ENCODE peak calls at places on chromosomes 3 and 15, in nine cellular contexts. One of them, this sample, is unnamed.

GRCh38 chr3:72310028-72310987 is 525.4 kb upstream of the PROK2 start:
- DNase-seq in Ammon's horn: no peak
- DNase-seq in ELR: peak
- DNase-seq in pons: no peak
- DNase-seq in stimulated activated CD4-positive, alpha-beta T cell treated with anti-CD3 and anti-CD28 coated beads, Interleukin-4, amount 100 ng/mL, for 4 hours: no peak
- DNase-seq in stimulated activated CD8-positive, alpha-beta memory T cell treated with anti-CD3 and anti-CD28 coated beads, Interleukin-4, amount 100 ng/mL, for 48 hours: peak
- DNase-seq in SK-N-DZ: peak
- DNase-seq in uterus: peak
- DNase-seq in heart right ventricle: peak
- DNase-seq in this sample: peak

GRCh38 chr3:184261270-184262165 is at the start of gene CAMK2N2:
- DNase-seq in SK-N-DZ: peak
- DNase-seq in Ammon's horn: peak
- DNase-seq in pons: peak
- DNase-seq in stimulated activated CD8-positive, alpha-beta memory T cell treated with anti-CD3 and anti-CD28 coated beads, Interleukin-4, amount 100 ng/mL, for 48 hours: peak
- DNase-seq in ELR: peak
- DNase-seq in uterus: no peak
- DNase-seq in stimulated activated CD4-positive, alpha-beta T cell treated with anti-CD3 and anti-CD28 coated beads, Interleukin-4, amount 100 ng/mL, for 4 hours: peak
- DNase-seq in heart right ventricle: peak
- DNase-seq in this sample: peak

GRCh38 chr3:125059488-125060245 is 3.9 kb upstream of the HEG1 start:
- DNase-seq in SK-N-DZ: peak
- DNase-seq in heart right ventricle: no peak
- DNase-seq in uterus: no peak
- DNase-seq in ELR: peak
- DNase-seq in stimulated activated CD4-positive, alpha-beta T cell treated with anti-CD3 and anti-CD28 coated beads, Interleukin-4, amount 100 ng/mL, for 4 hours: no peak
- DNase-seq in Ammon's horn: no peak
- DNase-seq in stimulated activated CD8-positive, alpha-beta memory T cell treated with anti-CD3 and anti-CD28 coated beads, Interleukin-4, amount 100 ng/mL, for 48 hours: no peak
- DNase-seq in pons: no peak
- DNase-seq in this sample: peak

GRCh38 chr3:33064929-33065328 is 32.0 kb downstream of the GLB1 start:
- DNase-seq in Ammon's horn: no peak
- DNase-seq in SK-N-DZ: no peak
- DNase-seq in stimulated activated CD8-positive, alpha-beta memory T cell treated with anti-CD3 and anti-CD28 coated beads, Interleukin-4, amount 100 ng/mL, for 48 hours: peak
- DNase-seq in heart right ventricle: no peak
- DNase-seq in ELR: peak
- DNase-seq in pons: no peak
- DNase-seq in uterus: no peak
- DNase-seq in stimulated activated CD4-positive, alpha-beta T cell treated with anti-CD3 and anti-CD28 coated beads, Interleukin-4, amount 100 ng/mL, for 4 hours: peak
- DNase-seq in this sample: no peak

GRCh38 chr3:133953297-133953696 is 57.6 kb upstream of the RAB6B start:
- DNase-seq in pons: no peak
- DNase-seq in ELR: no peak
- DNase-seq in stimulated activated CD8-positive, alpha-beta memory T cell treated with anti-CD3 and anti-CD28 coated beads, Interleukin-4, amount 100 ng/mL, for 48 hours: no peak
- DNase-seq in Ammon's horn: no peak
- DNase-seq in SK-N-DZ: no peak
- DNase-seq in stimulated activated CD4-positive, alpha-beta T cell treated with anti-CD3 and anti-CD28 coated beads, Interleukin-4, amount 100 ng/mL, for 4 hours: no peak
- DNase-seq in uterus: no peak
- DNase-seq in heart right ventricle: no peak
- DNase-seq in this sample: no peak

GRCh38 chr3:112321867-112322652 is 10.9 kb upstream of the CD200 start:
- DNase-seq in heart right ventricle: no peak
- DNase-seq in Ammon's horn: no peak
- DNase-seq in stimulated activated CD4-positive, alpha-beta T cell treated with anti-CD3 and anti-CD28 coated beads, Interleukin-4, amount 100 ng/mL, for 4 hours: no peak
- DNase-seq in SK-N-DZ: peak
- DNase-seq in uterus: no peak
- DNase-seq in pons: no peak
- DNase-seq in stimulated activated CD8-positive, alpha-beta memory T cell treated with anti-CD3 and anti-CD28 coated beads, Interleukin-4, amount 100 ng/mL, for 48 hours: no peak
- DNase-seq in ELR: no peak
- DNase-seq in this sample: no peak

GRCh38 chr3:114746502-114746901 is 400.6 kb downstream of the ZBTB20 start:
- DNase-seq in ELR: peak
- DNase-seq in heart right ventricle: no peak
- DNase-seq in pons: no peak
- DNase-seq in Ammon's horn: no peak
- DNase-seq in uterus: no peak
- DNase-seq in SK-N-DZ: no peak
- DNase-seq in stimulated activated CD4-positive, alpha-beta T cell treated with anti-CD3 and anti-CD28 coated beads, Interleukin-4, amount 100 ng/mL, for 4 hours: no peak
- DNase-seq in stimulated activated CD8-positive, alpha-beta memory T cell treated with anti-CD3 and anti-CD28 coated beads, Interleukin-4, amount 100 ng/mL, for 48 hours: no peak
- DNase-seq in this sample: no peak

GRCh38 chr15:23565395-23566069 is at the start of gene MKRN3:
- DNase-seq in stimulated activated CD4-positive, alpha-beta T cell treated with anti-CD3 and anti-CD28 coated beads, Interleukin-4, amount 100 ng/mL, for 4 hours: peak
- DNase-seq in pons: peak
- DNase-seq in heart right ventricle: peak
- DNase-seq in stimulated activated CD8-positive, alpha-beta memory T cell treated with anti-CD3 and anti-CD28 coated beads, Interleukin-4, amount 100 ng/mL, for 48 hours: peak
- DNase-seq in Ammon's horn: peak
- DNase-seq in ELR: peak
- DNase-seq in SK-N-DZ: peak
- DNase-seq in uterus: no peak
- DNase-seq in this sample: peak

GRCh38 chr3:17640466-17640865 is 102.0 kb downstream of the TBC1D5 start:
- DNase-seq in SK-N-DZ: no peak
- DNase-seq in stimulated activated CD4-positive, alpha-beta T cell treated with anti-CD3 and anti-CD28 coated beads, Interleukin-4, amount 100 ng/mL, for 4 hours: no peak
- DNase-seq in stimulated activated CD8-positive, alpha-beta memory T cell treated with anti-CD3 and anti-CD28 coated beads, Interleukin-4, amount 100 ng/mL, for 48 hours: no peak
- DNase-seq in ELR: peak
- DNase-seq in uterus: no peak
- DNase-seq in Ammon's horn: no peak
- DNase-seq in pons: no peak
- DNase-seq in heart right ventricle: no peak
- DNase-seq in this sample: peak

GRCh38 chr15:39283531-39283930 is 297.3 kb upstream of the THBS1 start:
- DNase-seq in stimulated activated CD4-positive, alpha-beta T cell treated with anti-CD3 and anti-CD28 coated beads, Interleukin-4, amount 100 ng/mL, for 4 hours: no peak
- DNase-seq in pons: no peak
- DNase-seq in Ammon's horn: no peak
- DNase-seq in uterus: no peak
- DNase-seq in heart right ventricle: no peak
- DNase-seq in SK-N-DZ: no peak
- DNase-seq in stimulated activated CD8-positive, alpha-beta memory T cell treated with anti-CD3 and anti-CD28 coated beads, Interleukin-4, amount 100 ng/mL, for 48 hours: no peak
- DNase-seq in ELR: no peak
- DNase-seq in this sample: peak

GRCh38 chr15:67593561-67593960 is 51.1 kb downstream of the MAP2K5 start:
- DNase-seq in stimulated activated CD8-positive, alpha-beta memory T cell treated with anti-CD3 and anti-CD28 coated beads, Interleukin-4, amount 100 ng/mL, for 48 hours: no peak
- DNase-seq in pons: no peak
- DNase-seq in heart right ventricle: no peak
- DNase-seq in stimulated activated CD4-positive, alpha-beta T cell treated with anti-CD3 and anti-CD28 coated beads, Interleukin-4, amount 100 ng/mL, for 4 hours: no peak
- DNase-seq in ELR: no peak
- DNase-seq in Ammon's horn: no peak
- DNase-seq in SK-N-DZ: no peak
- DNase-seq in uterus: no peak
- DNase-seq in this sample: no peak

GRCh38 chr3:13120246-13120927 is 47.2 kb upstream of the IQSEC1 start:
- DNase-seq in stimulated activated CD8-positive, alpha-beta memory T cell treated with anti-CD3 and anti-CD28 coated beads, Interleukin-4, amount 100 ng/mL, for 48 hours: no peak
- DNase-seq in pons: no peak
- DNase-seq in heart right ventricle: no peak
- DNase-seq in stimulated activated CD4-positive, alpha-beta T cell treated with anti-CD3 and anti-CD28 coated beads, Interleukin-4, amount 100 ng/mL, for 4 hours: no peak
- DNase-seq in SK-N-DZ: no peak
- DNase-seq in Ammon's horn: no peak
- DNase-seq in ELR: no peak
- DNase-seq in uterus: no peak
- DNase-seq in this sample: no peak

GRCh38 chr3:148727242-148727641 is 29.5 kb downstream of the AGTR1 start:
- DNase-seq in stimulated activated CD8-positive, alpha-beta memory T cell treated with anti-CD3 and anti-CD28 coated beads, Interleukin-4, amount 100 ng/mL, for 48 hours: no peak
- DNase-seq in heart right ventricle: no peak
- DNase-seq in stimulated activated CD4-positive, alpha-beta T cell treated with anti-CD3 and anti-CD28 coated beads, Interleukin-4, amount 100 ng/mL, for 4 hours: no peak
- DNase-seq in ELR: peak
- DNase-seq in uterus: no peak
- DNase-seq in SK-N-DZ: peak
- DNase-seq in pons: peak
- DNase-seq in Ammon's horn: peak
- DNase-seq in this sample: peak

GRCh38 chr3:134426660-134427181 is 52.5 kb upstream of the AMOTL2 start:
- DNase-seq in SK-N-DZ: no peak
- DNase-seq in ELR: peak
- DNase-seq in stimulated activated CD4-positive, alpha-beta T cell treated with anti-CD3 and anti-CD28 coated beads, Interleukin-4, amount 100 ng/mL, for 4 hours: no peak
- DNase-seq in pons: no peak
- DNase-seq in Ammon's horn: no peak
- DNase-seq in uterus: no peak
- DNase-seq in stimulated activated CD8-positive, alpha-beta memory T cell treated with anti-CD3 and anti-CD28 coated beads, Interleukin-4, amount 100 ng/mL, for 48 hours: no peak
- DNase-seq in heart right ventricle: no peak
- DNase-seq in this sample: peak

GRCh38 chr3:185335799-185336198 is 27.1 kb upstream of the MAP3K13 start:
- DNase-seq in Ammon's horn: no peak
- DNase-seq in ELR: peak
- DNase-seq in SK-N-DZ: no peak
- DNase-seq in stimulated activated CD4-positive, alpha-beta T cell treated with anti-CD3 and anti-CD28 coated beads, Interleukin-4, amount 100 ng/mL, for 4 hours: no peak
- DNase-seq in stimulated activated CD8-positive, alpha-beta memory T cell treated with anti-CD3 and anti-CD28 coated beads, Interleukin-4, amount 100 ng/mL, for 48 hours: no peak
- DNase-seq in pons: no peak
- DNase-seq in uterus: no peak
- DNase-seq in heart right ventricle: no peak
- DNase-seq in this sample: peak

GRCh38 chr3:45683417-45684326 is 5.5 kb upstream of the SACM1L start:
- DNase-seq in pons: no peak
- DNase-seq in SK-N-DZ: no peak
- DNase-seq in uterus: no peak
- DNase-seq in Ammon's horn: no peak
- DNase-seq in heart right ventricle: no peak
- DNase-seq in stimulated activated CD4-positive, alpha-beta T cell treated with anti-CD3 and anti-CD28 coated beads, Interleukin-4, amount 100 ng/mL, for 4 hours: no peak
- DNase-seq in ELR: no peak
- DNase-seq in stimulated activated CD8-positive, alpha-beta memory T cell treated with anti-CD3 and anti-CD28 coated beads, Interleukin-4, amount 100 ng/mL, for 48 hours: no peak
- DNase-seq in this sample: no peak

GRCh38 chr3:12659316-12660015 is 4.5 kb downstream of the RAF1 start:
- DNase-seq in stimulated activated CD8-positive, alpha-beta memory T cell treated with anti-CD3 and anti-CD28 coated beads, Interleukin-4, amount 100 ng/mL, for 48 hours: no peak
- DNase-seq in pons: no peak
- DNase-seq in SK-N-DZ: no peak
- DNase-seq in uterus: no peak
- DNase-seq in heart right ventricle: no peak
- DNase-seq in stimulated activated CD4-positive, alpha-beta T cell treated with anti-CD3 and anti-CD28 coated beads, Interleukin-4, amount 100 ng/mL, for 4 hours: no peak
- DNase-seq in Ammon's horn: no peak
- DNase-seq in ELR: peak
- DNase-seq in this sample: no peak

GRCh38 chr3:11236588-11237461 is 35.4 kb upstream of the ATG7 start:
- DNase-seq in uterus: peak
- DNase-seq in stimulated activated CD4-positive, alpha-beta T cell treated with anti-CD3 and anti-CD28 coated beads, Interleukin-4, amount 100 ng/mL, for 4 hours: peak
- DNase-seq in pons: peak
- DNase-seq in Ammon's horn: peak
- DNase-seq in heart right ventricle: peak
- DNase-seq in SK-N-DZ: peak
- DNase-seq in ELR: peak
- DNase-seq in stimulated activated CD8-positive, alpha-beta memory T cell treated with anti-CD3 and anti-CD28 coated beads, Interleukin-4, amount 100 ng/mL, for 48 hours: peak
- DNase-seq in this sample: peak

GRCh38 chr15:22889146-22889818 is 50.8 kb downstream of the NIPA2 start:
- DNase-seq in ELR: no peak
- DNase-seq in SK-N-DZ: no peak
- DNase-seq in stimulated activated CD4-positive, alpha-beta T cell treated with anti-CD3 and anti-CD28 coated beads, Interleukin-4, amount 100 ng/mL, for 4 hours: no peak
- DNase-seq in Ammon's horn: no peak
- DNase-seq in stimulated activated CD8-positive, alpha-beta memory T cell treated with anti-CD3 and anti-CD28 coated beads, Interleukin-4, amount 100 ng/mL, for 48 hours: no peak
- DNase-seq in pons: no peak
- DNase-seq in uterus: no peak
- DNase-seq in heart right ventricle: no peak
- DNase-seq in this sample: no peak

GRCh38 chr15:31150732-31151212 is 49.2 kb upstream of the TRPM1 start:
- DNase-seq in uterus: no peak
- DNase-seq in stimulated activated CD4-positive, alpha-beta T cell treated with anti-CD3 and anti-CD28 coated beads, Interleukin-4, amount 100 ng/mL, for 4 hours: no peak
- DNase-seq in pons: no peak
- DNase-seq in SK-N-DZ: no peak
- DNase-seq in stimulated activated CD8-positive, alpha-beta memory T cell treated with anti-CD3 and anti-CD28 coated beads, Interleukin-4, amount 100 ng/mL, for 48 hours: no peak
- DNase-seq in heart right ventricle: no peak
- DNase-seq in ELR: no peak
- DNase-seq in Ammon's horn: no peak
- DNase-seq in this sample: no peak

GRCh38 chr15:79897701-79898113 is 893 bp upstream of the MTHFS start:
- DNase-seq in Ammon's horn: no peak
- DNase-seq in pons: peak
- DNase-seq in heart right ventricle: no peak
- DNase-seq in ELR: no peak
- DNase-seq in uterus: no peak
- DNase-seq in stimulated activated CD8-positive, alpha-beta memory T cell treated with anti-CD3 and anti-CD28 coated beads, Interleukin-4, amount 100 ng/mL, for 48 hours: peak
- DNase-seq in SK-N-DZ: no peak
- DNase-seq in stimulated activated CD4-positive, alpha-beta T cell treated with anti-CD3 and anti-CD28 coated beads, Interleukin-4, amount 100 ng/mL, for 4 hours: peak
- DNase-seq in this sample: no peak

GRCh38 chr3:15277861-15278260 is 54.5 kb downstream of the SH3BP5 start:
- DNase-seq in pons: no peak
- DNase-seq in stimulated activated CD8-positive, alpha-beta memory T cell treated with anti-CD3 and anti-CD28 coated beads, Interleukin-4, amount 100 ng/mL, for 48 hours: no peak
- DNase-seq in SK-N-DZ: no peak
- DNase-seq in stimulated activated CD4-positive, alpha-beta T cell treated with anti-CD3 and anti-CD28 coated beads, Interleukin-4, amount 100 ng/mL, for 4 hours: no peak
- DNase-seq in uterus: no peak
- DNase-seq in heart right ventricle: no peak
- DNase-seq in Ammon's horn: no peak
- DNase-seq in ELR: no peak
- DNase-seq in this sample: no peak

GRCh38 chr15:66848116-66848515 is 146.1 kb downstream of the SMAD6 start:
- DNase-seq in ELR: no peak
- DNase-seq in pons: no peak
- DNase-seq in Ammon's horn: no peak
- DNase-seq in stimulated activated CD8-positive, alpha-beta memory T cell treated with anti-CD3 and anti-CD28 coated beads, Interleukin-4, amount 100 ng/mL, for 48 hours: no peak
- DNase-seq in SK-N-DZ: no peak
- DNase-seq in stimulated activated CD4-positive, alpha-beta T cell treated with anti-CD3 and anti-CD28 coated beads, Interleukin-4, amount 100 ng/mL, for 4 hours: no peak
- DNase-seq in heart right ventricle: no peak
- DNase-seq in uterus: no peak
- DNase-seq in this sample: no peak

GRCh38 chr15:64029111-64029510 is 17.2 kb downstream of the DAPK2 start:
- DNase-seq in ELR: no peak
- DNase-seq in SK-N-DZ: no peak
- DNase-seq in pons: peak
- DNase-seq in heart right ventricle: no peak
- DNase-seq in Ammon's horn: peak
- DNase-seq in uterus: no peak
- DNase-seq in stimulated activated CD8-positive, alpha-beta memory T cell treated with anti-CD3 and anti-CD28 coated beads, Interleukin-4, amount 100 ng/mL, for 48 hours: no peak
- DNase-seq in stimulated activated CD4-positive, alpha-beta T cell treated with anti-CD3 and anti-CD28 coated beads, Interleukin-4, amount 100 ng/mL, for 4 hours: no peak
- DNase-seq in this sample: no peak

GRCh38 chr3:17489139-17489538 is 253.3 kb downstream of the TBC1D5 start:
- DNase-seq in stimulated activated CD4-positive, alpha-beta T cell treated with anti-CD3 and anti-CD28 coated beads, Interleukin-4, amount 100 ng/mL, for 4 hours: no peak
- DNase-seq in pons: no peak
- DNase-seq in stimulated activated CD8-positive, alpha-beta memory T cell treated with anti-CD3 and anti-CD28 coated beads, Interleukin-4, amount 100 ng/mL, for 48 hours: no peak
- DNase-seq in Ammon's horn: no peak
- DNase-seq in ELR: peak
- DNase-seq in uterus: no peak
- DNase-seq in heart right ventricle: no peak
- DNase-seq in SK-N-DZ: no peak
- DNase-seq in this sample: peak

GRCh38 chr3:10357592-10358308 is 36.8 kb upstream of the SEC13 start:
- DNase-seq in stimulated activated CD8-positive, alpha-beta memory T cell treated with anti-CD3 and anti-CD28 coated beads, Interleukin-4, amount 100 ng/mL, for 48 hours: no peak
- DNase-seq in Ammon's horn: no peak
- DNase-seq in ELR: peak
- DNase-seq in pons: no peak
- DNase-seq in stimulated activated CD4-positive, alpha-beta T cell treated with anti-CD3 and anti-CD28 coated beads, Interleukin-4, amount 100 ng/mL, for 4 hours: no peak
- DNase-seq in SK-N-DZ: no peak
- DNase-seq in uterus: no peak
- DNase-seq in heart right ventricle: peak
- DNase-seq in this sample: peak

GRCh38 chr3:27500051-27500450 is 15.9 kb upstream of the SLC4A7 start:
- DNase-seq in ELR: no peak
- DNase-seq in uterus: no peak
- DNase-seq in SK-N-DZ: no peak
- DNase-seq in stimulated activated CD8-positive, alpha-beta memory T cell treated with anti-CD3 and anti-CD28 coated beads, Interleukin-4, amount 100 ng/mL, for 48 hours: no peak
- DNase-seq in pons: no peak
- DNase-seq in stimulated activated CD4-positive, alpha-beta T cell treated with anti-CD3 and anti-CD28 coated beads, Interleukin-4, amount 100 ng/mL, for 4 hours: no peak
- DNase-seq in heart right ventricle: no peak
- DNase-seq in Ammon's horn: no peak
- DNase-seq in this sample: peak

GRCh38 chr15:77034620-77035467 is 36.1 kb downstream of the TSPAN3 start:
- DNase-seq in SK-N-DZ: no peak
- DNase-seq in stimulated activated CD8-positive, alpha-beta memory T cell treated with anti-CD3 and anti-CD28 coated beads, Interleukin-4, amount 100 ng/mL, for 48 hours: peak
- DNase-seq in pons: no peak
- DNase-seq in Ammon's horn: no peak
- DNase-seq in heart right ventricle: peak
- DNase-seq in stimulated activated CD4-positive, alpha-beta T cell treated with anti-CD3 and anti-CD28 coated beads, Interleukin-4, amount 100 ng/mL, for 4 hours: peak
- DNase-seq in ELR: peak
- DNase-seq in uterus: no peak
- DNase-seq in this sample: peak

GRCh38 chr15:45276851-45277250 is 24.8 kb downstream of the SLC28A2 start:
- DNase-seq in stimulated activated CD4-positive, alpha-beta T cell treated with anti-CD3 and anti-CD28 coated beads, Interleukin-4, amount 100 ng/mL, for 4 hours: no peak
- DNase-seq in SK-N-DZ: peak
- DNase-seq in Ammon's horn: peak
- DNase-seq in ELR: peak
- DNase-seq in heart right ventricle: no peak
- DNase-seq in uterus: no peak
- DNase-seq in stimulated activated CD8-positive, alpha-beta memory T cell treated with anti-CD3 and anti-CD28 coated beads, Interleukin-4, amount 100 ng/mL, for 48 hours: no peak
- DNase-seq in pons: peak
- DNase-seq in this sample: peak

This sample was measured in choroid plexus epithelial cell.